ENCODE peak calls at places on chromosomes 11 and 22, in seven cellular contexts. X, V, C, T, P, E and D are unnamed samples.

GRCh38 chr11:12625438-12626071 is 48.7 kb upstream of the TEAD1 start:
- DNase-seq in X (no peak), V (no peak), C (no peak), T (no peak), P (no peak), E (no peak), D (no peak)

GRCh38 chr11:32331098-32331497 is 104.2 kb downstream of the WT1 start:
- DNase-seq in X (no peak), V (no peak), C (no peak), T (no peak), P (no peak), E (no peak), D (no peak)

GRCh38 chr22:46649176-46650077 is 29.2 kb downstream of the GRAMD4 start:
- DNase-seq in X (no peak), V (no peak), C (no peak), T (no peak), P (no peak), E (no peak), D (no peak)

GRCh38 chr11:118572914-118573550 is 823 bp downstream of the ARCN1 start:
- DNase-seq in X (no peak), V (no peak), C (peak; percentile 23), T (no peak), P (no peak), E (no peak), D (no peak)

GRCh38 chr11:893008-893654 is 17.5 kb downstream of the CHID1 start:
- DNase-seq in X (no peak), V (no peak), C (no peak), T (no peak), P (no peak), E (no peak), D (no peak)

GRCh38 chr22:37807410-37808293 is at the start of gene GCAT:
- DNase-seq in X (peak; percentile 96), V (peak; percentile 73), C (peak; percentile 98), T (peak; percentile 99), P (peak; percentile 98), E (peak; percentile 97), D (peak; percentile 61)

GRCh38 chr11:17405232-17406005 is 17.0 kb upstream of the KCNJ11 start:
- DNase-seq in X (no peak), V (no peak), C (no peak), T (peak; percentile 54), P (peak; percentile 61), E (peak; percentile 78), D (no peak)

GRCh38 chr22:46828323-46829139 is 66.1 kb downstream of the TBC1D22A start:
- DNase-seq in X (no peak), V (no peak), C (no peak), T (no peak), P (no peak), E (peak; percentile 12), D (no peak)

GRCh38 chr22:40694409-40694808 is 15.1 kb downstream of the MCHR1 start:
- DNase-seq in X (peak; percentile 10), V (no peak), C (no peak), T (no peak), P (no peak), E (no peak), D (no peak)

GRCh38 chr11:129259950-129260349 is 67.8 kb upstream of the ARHGAP32 start:
- DNase-seq in X (no peak), V (no peak), C (no peak), T (no peak), P (no peak), E (no peak), D (no peak)

GRCh38 chr11:75591371-75591770 is 29.3 kb downstream of the SERPINH1 start:
- DNase-seq in X (no peak), V (no peak), C (no peak), T (no peak), P (no peak), E (no peak), D (no peak)

GRCh38 chr22:25563757-25564319 is 637 bp upstream of the GRK3 start:
- DNase-seq in X (no peak), V (no peak), C (no peak), T (no peak), P (no peak), E (peak; percentile 56), D (no peak)

GRCh38 chr11:77147668-77148321 is 19.7 kb downstream of the MYO7A start:
- DNase-seq in X (peak; percentile 85), V (no peak), C (peak; percentile 86), T (peak; percentile 86), P (peak; percentile 72), E (peak; percentile 59), D (peak; percentile 41)

GRCh38 chr11:34616086-34616485 is 4.8 kb upstream of the EHF start:
- DNase-seq in X (no peak), V (no peak), C (no peak), T (no peak), P (no peak), E (no peak), D (no peak)

GRCh38 chr11:120578591-120579154 is 67.1 kb downstream of the GRIK4 start:
- DNase-seq in X (no peak), V (no peak), C (no peak), T (no peak), P (peak; percentile 26), E (no peak), D (no peak)

GRCh38 chr11:1150769-1151365 is 6.9 kb upstream of the MUC5AC start:
- DNase-seq in X (no peak), V (peak; percentile 72), C (no peak), T (no peak), P (peak; percentile 43), E (peak; percentile 49), D (no peak)

GRCh38 chr11:128824199-128825049 is 42.7 kb downstream of the KCNJ1 start:
- DNase-seq in X (no peak), V (no peak), C (no peak), T (no peak), P (no peak), E (no peak), D (no peak)

GRCh38 chr22:39967996-39968968 is 8.1 kb downstream of the TMA7B start:
- DNase-seq in X (no peak), V (no peak), C (no peak), T (no peak), P (no peak), E (no peak), D (no peak)

GRCh38 chr11:63537293-63538101 is 889 bp downstream of the PLAAT4 start:
- DNase-seq in X (no peak), V (no peak), C (peak; percentile 33), T (no peak), P (peak; percentile 50), E (no peak), D (no peak)

GRCh38 chr22:23240639-23241389 is 60.5 kb downstream of the BCR start:
- DNase-seq in X (peak; percentile 48), V (no peak), C (no peak), T (peak; percentile 67), P (no peak), E (peak; percentile 39), D (no peak)

GRCh38 chr22:21937041-21937820 is 15.4 kb downstream of the PPM1F start:
- DNase-seq in X (no peak), V (no peak), C (no peak), T (no peak), P (no peak), E (peak; percentile 72), D (no peak)

GRCh38 chr11:94762995-94763394 is 5.2 kb upstream of the AMOTL1 start:
- DNase-seq in X (no peak), V (no peak), C (no peak), T (no peak), P (no peak), E (no peak), D (no peak)

GRCh38 chr11:121452609-121453150 is at the start of gene SORL1-AS1:
- DNase-seq in X (peak; percentile 19), V (no peak), C (peak; percentile 42), T (no peak), P (no peak), E (no peak), D (peak; percentile 56)

GRCh38 chr22:49446145-49446758 is 381.4 kb downstream of the BRD1 start:
- DNase-seq in X (no peak), V (no peak), C (no peak), T (no peak), P (no peak), E (no peak), D (no peak)
- H3K9me3 ChIP-seq in X (no peaks in the 10 kb centered on the region), V (no peaks in the 10 kb centered on the region), C (no peaks in the 10 kb centered on the region), T (no peaks in the 10 kb centered on the region), P (no peaks in the 10 kb centered on the region), E (no peaks in the 10 kb centered on the region), D (no peaks in the 10 kb centered on the region)

DNA sequence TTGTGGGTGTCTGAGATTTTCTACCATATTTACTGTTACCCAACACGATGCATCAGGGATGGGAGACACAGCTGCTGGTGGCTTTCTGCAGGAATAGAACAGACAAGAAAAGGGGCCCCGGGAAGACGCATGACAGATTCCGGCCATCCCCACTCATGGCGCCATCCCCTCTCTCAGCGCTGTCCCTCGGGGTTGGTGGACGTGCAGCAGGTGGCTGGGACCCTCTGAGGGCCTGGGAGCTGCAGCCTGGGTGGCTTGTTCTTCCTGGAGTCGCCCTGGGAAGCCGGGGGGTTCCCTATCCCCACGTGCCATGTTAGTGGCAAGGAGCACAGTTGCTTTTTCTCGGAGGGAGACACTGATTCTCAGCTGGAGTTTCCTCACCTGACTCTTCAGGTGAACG is 1123.3 kb downstream of the BRD1 start:
- DNase-seq in X (peak; percentile 6), V (no peak), C (no peak), T (no peak), P (peak; percentile 26), E (no peak), D (peak; percentile 1)
- H3K9me3 ChIP-seq in X (no peaks in the 10 kb centered on the region), V (no peaks in the 10 kb centered on the region), C (no peaks in the 10 kb centered on the region), T (no peaks in the 10 kb centered on the region), P (no peaks in the 10 kb centered on the region), E (no peaks in the 10 kb centered on the region), D (no peaks in the 10 kb centered on the region)

GRCh38 chr11:133823211-133823610 is 22.1 kb downstream of the SPATA19 start:
- DNase-seq in X (no peak), V (no peak), C (no peak), T (no peak), P (no peak), E (no peak), D (no peak)
- H3K9me3 ChIP-seq in X (no peaks in the 10 kb centered on the region), V (no peaks in the 10 kb centered on the region), C (no peaks in the 10 kb centered on the region), T (no peaks in the 10 kb centered on the region), P (no peaks in the 10 kb centered on the region), E (no peaks in the 10 kb centered on the region), D (no peaks in the 10 kb centered on the region)

GRCh38 chr22:38859581-38860290 is 12.3 kb downstream of the CBX6 start:
- DNase-seq in X (no peak), V (no peak), C (no peak), T (no peak), P (peak; percentile 48), E (no peak), D (no peak)
- H3K9me3 ChIP-seq in X (no peaks in the 10 kb centered on the region), V (no peaks in the 10 kb centered on the region), C (no peaks in the 10 kb centered on the region), T (no peaks in the 10 kb centered on the region), P (no peaks in the 10 kb centered on the region), E (no peaks in the 10 kb centered on the region), D (no peaks in the 10 kb centered on the region)